ENCODE peak calls at places on chromosomes 1 and 21, in five cellular contexts. Q is nephron progenitor cell; G is thoracic aorta; T is activated CD4-positive, alpha-beta T cell treated with anti-CD3 and anti-CD28 coated beads for 24 hours; K is transverse colon. Y is an unnamed sample.

GRCh38 chr1:30707412-30708360 is 15.7 kb downstream of the MATN1 start:
- DNase-seq in Q (peak), G (no peak), T (peak), K (peak), Y (peak)

GRCh38 chr1:115705085-115706008 is 63.2 kb downstream of the CASQ2 start:
- DNase-seq in Q (no peak), G (no peak), T (no peak), K (no peak), Y (no peak)

GRCh38 chr1:14924012-14924452 is 229.5 kb upstream of the TMEM51 start:
- DNase-seq in Q (peak), G (no peak), T (peak), K (peak), Y (peak)

GRCh38 chr21:19523731-19524130 is 1120.1 kb upstream of the TMPRSS15 start:
- DNase-seq in Q (no peak), G (no peak), T (no peak), K (no peak), Y (no peak)

GRCh38 chr21:42071146-42071737 is at the start of gene UMODL1:
- DNase-seq in Q (no peak), G (no peak), T (no peak), K (no peak), Y (no peak)

GRCh38 chr1:27615346-27616004 is 11.5 kb upstream of the AHDC1 start:
- DNase-seq in Q (no peak), G (no peak), T (no peak), K (no peak), Y (peak)

GRCh38 chr1:113226118-113226517 is 153.1 kb downstream of the LRIG2 start:
- DNase-seq in Q (no peak), G (peak), T (no peak), K (peak), Y (no peak)

GRCh38 chr1:14442669-14443068 is 155.8 kb upstream of the KAZN start:
- DNase-seq in Q (no peak), G (no peak), T (no peak), K (no peak), Y (peak)

GRCh38 chr1:222251813-222252212 is 296.1 kb downstream of the HHIPL2 start:
- DNase-seq in Q (no peak), G (no peak), T (no peak), K (no peak), Y (no peak)

GRCh38 chr1:200491097-200491496 is 81.3 kb upstream of the ZNF281 start:
- DNase-seq in Q (no peak), G (no peak), T (no peak), K (no peak), Y (no peak)

GRCh38 chr1:161171191-161171590 is 5.0 kb downstream of the PPOX start:
- DNase-seq in Q (no peak), G (no peak), T (no peak), K (no peak), Y (peak)

GRCh38 chr1:80218112-80218511 is 1211.6 kb upstream of the ADGRL4 start:
- DNase-seq in Q (peak), G (no peak), T (no peak), K (no peak), Y (peak)

GRCh38 chr1:8113257-8114220 is 87.4 kb upstream of the ERRFI1 start:
- DNase-seq in Q (no peak), G (no peak), T (no peak), K (no peak), Y (no peak)

GRCh38 chr21:31201548-31201947 is 142.5 kb downstream of the TIAM1 start:
- DNase-seq in Q (no peak), G (peak), T (no peak), K (peak), Y (no peak)

GRCh38 chr21:30718239-30718909 is at the start of gene KRTAP21-3:
- DNase-seq in Q (no peak), G (no peak), T (no peak), K (no peak), Y (no peak)

GRCh38 chr1:225441314-225442119 is 13.7 kb upstream of the LBR start:
- DNase-seq in Q (no peak), G (no peak), T (no peak), K (peak), Y (no peak)

GRCh38 chr1:101769520-101769919 is 227.2 kb downstream of the OLFM3 start:
- DNase-seq in Q (no peak), G (no peak), T (no peak), K (no peak), Y (peak)

GRCh38 chr1:119133987-119134386 is 6.5 kb downstream of the WARS2 start:
- DNase-seq in Q (no peak), G (no peak), T (no peak), K (no peak), Y (no peak)

GRCh38 chr1:7616076-7616833 is 154.8 kb upstream of the VAMP3 start:
- DNase-seq in Q (peak), G (no peak), T (no peak), K (peak), Y (peak)